ENCODE peak calls at places on chromosomes 6 and 20, in eight cellular contexts. O is lower lobe of right lung, X is H9, U is AG04450, K is fibroblast of lung, F is BJ, S is endothelial cell of umbilical vein, G is kidney epithelial cell. V is an unnamed sample. For H3K27me3, the result is how much of the 10 kb centered on the place peaks cover.

GRCh38 chr6:45698046-45698445 is 317.6 kb downstream of the CLIC5 start:
- DNase-seq in O (no peak), X (no peak), U (no peak), K (no peak), F (no peak), S (no peak), G (no peak), V (no peak)

GRCh38 chr6:150998992-150999975 is 133.8 kb downstream of the MTHFD1L start:
- DNase-seq in O (no peak), X (no peak), U (no peak), K (no peak), F (no peak), S (no peak), G (no peak), V (no peak)

GRCh38 chr20:3706774-3707507 is 5.5 kb downstream of the SIGLEC1 start:
- DNase-seq in O (no peak), X (peak), U (no peak), K (peak), F (no peak), S (no peak), G (no peak), V (no peak)

GRCh38 chr6:132003516-132004178 is 52.5 kb upstream of the CCN2 start:
- DNase-seq in O (no peak), X (peak), U (no peak), K (no peak), F (no peak), S (no peak), G (no peak), V (no peak)

GRCh38 chr6:41596096-41596685 is 42.1 kb upstream of the MDFI start:
- DNase-seq in O (no peak), X (no peak), U (no peak), K (no peak), F (no peak), S (no peak), G (no peak), V (no peak)

GRCh38 chr20:47043076-47043475 is 148.4 kb downstream of the EYA2 start:
- DNase-seq in O (no peak), X (no peak), U (no peak), K (no peak), F (no peak), S (no peak), G (no peak), V (no peak)

GRCh38 chr20:51456511-51457280 is 85.8 kb downstream of the NFATC2 start:
- DNase-seq in O (peak), X (peak), U (peak), K (peak), F (peak), S (peak), G (peak), V (no peak)

GRCh38 chr6:25172819-25173218 is 106.4 kb upstream of the CARMIL1 start:
- DNase-seq in O (no peak), X (no peak), U (peak), K (peak), F (peak), S (no peak), G (peak), V (no peak)

GRCh38 chr6:108862479-108863191 is 14.4 kb downstream of the ARMC2 start:
- DNase-seq in O (peak), X (no peak), U (no peak), K (no peak), F (no peak), S (no peak), G (no peak), V (no peak)

GRCh38 chr6:31114540-31114876 is at the start of gene PSORS1C1:
- DNase-seq in O (peak), X (peak), U (peak), K (peak), F (peak), S (peak), G (peak), V (no peak)

GRCh38 chr6:110760589-110760988 is 54.7 kb downstream of the CDK19 start:
- DNase-seq in O (no peak), X (no peak), U (no peak), K (no peak), F (no peak), S (no peak), G (no peak), V (no peak)

GRCh38 chr20:54023406-54023805 is 47.0 kb downstream of the BCAS1 start:
- DNase-seq in O (no peak), X (no peak), U (no peak), K (no peak), F (no peak), S (no peak), G (no peak), V (no peak)

GRCh38 chr6:146433881-146434741 is 109.5 kb upstream of the RAB32 start:
- DNase-seq in O (peak), X (peak), U (no peak), K (peak), F (no peak), S (no peak), G (no peak), V (peak)

DNA sequence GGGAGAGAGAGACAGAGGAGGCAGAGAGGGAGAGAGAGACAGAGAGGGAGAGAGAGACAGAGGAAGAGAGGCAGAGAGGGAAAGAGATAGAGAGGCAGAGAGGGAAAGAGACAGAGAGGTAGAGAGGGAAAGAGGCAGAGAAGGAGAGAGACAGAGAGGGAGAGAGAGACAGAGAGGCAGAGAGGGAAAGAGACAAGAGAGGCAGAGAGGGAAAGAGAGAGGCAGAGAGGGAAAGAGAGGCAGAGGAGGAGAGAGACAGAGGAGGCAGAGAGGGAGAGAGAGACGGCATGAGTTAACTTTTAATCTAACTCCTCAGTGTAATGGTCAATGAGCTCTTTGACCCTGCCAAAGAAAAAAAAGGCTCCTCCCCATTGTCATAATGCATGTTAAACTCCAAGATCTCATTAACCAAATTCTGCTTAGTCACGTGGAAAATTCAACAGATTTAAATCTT is 7.1 kb downstream of the ELOVL2 start:
- DNase-seq in O (no peak), X (no peak), U (no peak), K (no peak), F (no peak), S (no peak), G (no peak), V (no peak)
- H3K27me3 ChIP-seq in O (under half), X (under half), U (under half), K (under half), F (under half), S (under half), G (under half), V (under half)

DNA sequence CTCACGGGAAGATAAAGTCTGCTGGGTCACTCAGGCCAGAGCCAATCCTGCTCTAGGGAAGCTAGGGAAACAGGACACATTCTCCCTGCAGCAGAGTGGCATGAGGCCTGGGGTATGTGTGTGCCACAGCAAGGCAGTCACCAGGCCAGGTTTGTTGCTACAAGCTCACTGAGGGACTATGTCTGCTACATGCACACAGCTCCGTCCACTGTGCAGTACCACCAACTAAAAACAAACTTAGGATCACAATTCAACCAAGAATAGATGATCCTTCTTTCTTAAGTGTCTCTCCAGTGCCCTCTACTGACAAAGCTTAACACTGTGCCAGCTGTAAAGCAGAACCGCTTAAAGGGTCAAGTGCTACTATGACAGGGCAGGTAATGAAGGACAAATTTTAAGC is 192.5 kb downstream of the PTPRK start:
- DNase-seq in O (no peak), X (peak), U (no peak), K (no peak), F (no peak), S (no peak), G (no peak), V (peak)
- TF ChIP-seq CTCF in O (peak), X (peak), U (peak), K (peak), F (peak), S (peak), G (peak), V (peak)

GRCh38 chr6:117266267-117266797 is 974 bp downstream of the VGLL2 start:
- DNase-seq in O (no peak), X (no peak), U (no peak), K (no peak), F (no peak), S (no peak), G (no peak), V (no peak)
- H3K27me3 ChIP-seq in O (half or more), X (half or more), U (half or more), K (half or more), F (half or more), S (half or more), G (half or more), V (under half)

GRCh38 chr20:52941803-52942202 is 30.4 kb upstream of the TSHZ2 start:
- DNase-seq in O (no peak), X (no peak), U (no peak), K (no peak), F (no peak), S (no peak), G (no peak), V (no peak)

GRCh38 chr20:52936368-52936986 is 35.7 kb upstream of the TSHZ2 start:
- DNase-seq in O (no peak), X (no peak), U (no peak), K (peak), F (no peak), S (no peak), G (no peak), V (no peak)

GRCh38 chr20:52943185-52943841 is 28.8 kb upstream of the TSHZ2 start:
- DNase-seq in O (no peak), X (no peak), U (no peak), K (peak), F (no peak), S (no peak), G (no peak), V (no peak)

GRCh38 chr20:52933867-52934266 is 38.3 kb upstream of the TSHZ2 start:
- DNase-seq in O (no peak), X (no peak), U (no peak), K (no peak), F (no peak), S (no peak), G (no peak), V (no peak)

GRCh38 chr20:52937701-52938100 is 34.5 kb upstream of the TSHZ2 start:
- DNase-seq in O (no peak), X (peak), U (no peak), K (peak), F (no peak), S (no peak), G (no peak), V (no peak)
- TF ChIP-seq CTCF in O (no peak), X (peak), U (no peak), K (no peak), F (no peak), S (no peak), G (peak), V (peak)

GRCh38 chr6:34145161-34146020 is 496 bp downstream of the GRM4 start:
- DNase-seq in O (peak), X (peak), U (no peak), K (peak), F (no peak), S (peak), G (no peak), V (no peak)
- H3K27me3 ChIP-seq in O (half or more), X (under half), U (half or more), K (under half), F (half or more), S (half or more), G (half or more), V (under half)

DNA sequence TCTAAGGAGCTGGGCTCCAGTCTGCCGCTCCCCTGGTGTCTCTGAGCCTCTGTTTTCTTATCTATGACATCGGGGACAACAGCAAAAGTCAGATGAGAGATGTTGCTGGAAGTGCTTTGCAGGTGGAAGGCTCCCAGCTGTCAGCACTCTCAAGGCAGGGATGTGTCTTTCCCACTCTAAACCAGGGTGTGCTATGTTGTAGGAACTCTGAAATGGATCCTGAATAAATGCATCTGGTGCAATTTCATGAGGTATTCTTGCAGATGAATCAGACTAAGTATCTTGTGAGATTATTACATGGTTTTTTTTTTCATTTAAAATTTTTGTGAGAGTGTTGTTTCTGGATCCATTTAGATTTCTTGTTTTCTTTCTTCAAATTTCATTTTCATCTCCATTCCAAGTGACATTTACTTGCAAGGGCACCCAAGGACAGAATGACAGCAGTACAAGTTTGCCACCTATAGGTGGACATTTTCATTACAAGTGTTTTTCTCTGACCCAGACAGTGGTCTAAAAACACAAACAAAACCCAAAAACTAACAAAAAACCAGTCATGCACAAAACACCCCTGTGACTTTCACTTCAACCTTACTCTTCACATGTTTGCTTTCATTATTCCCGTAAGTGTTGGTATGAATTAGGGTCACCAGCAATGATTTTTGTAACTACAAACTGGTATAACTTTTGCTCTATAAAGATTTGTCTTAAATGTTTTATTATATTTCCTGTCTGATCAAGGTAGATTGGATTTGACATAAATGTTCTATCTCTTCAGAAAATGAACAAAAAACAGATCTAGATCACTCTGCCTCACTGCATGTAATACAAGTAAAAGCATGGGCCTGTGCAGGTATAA is 14.7 kb upstream of the SIM1 start:
- DNase-seq in O (no peak), X (no peak), U (no peak), K (no peak), F (no peak), S (peak), G (no peak), V (no peak)
- TF ChIP-seq CTCF in O (peak), X (peak), U (peak), K (peak), F (peak), S (peak), G (peak), V (peak)

V was measured in GM06990.